ENCODE peak calls at places on chromosomes 7 and 10, in six cellular contexts. Q is fibroblast of lung, P is dorsolateral prefrontal cortex, O is body of pancreas, C is HepG2, Y is brain microvascular endothelial cell. J is an unnamed sample.
A peak's percentile ranks its signal among the peaks of the same experiment; 100 is the strongest.

GRCh38 chr10:121041906-121042305 is 190.7 kb downstream of the WDR11 start:
- DNase-seq in Y (no peak), Q (peak; percentile 0), P (no peak), O (no peak), C (no peak), J (no peak)

GRCh38 chr10:78756604-78757442 is 311.9 kb upstream of the ZMIZ1 start:
- DNase-seq in P (peak; percentile 71), C (peak; percentile 90), O (peak; percentile 52), Q (peak; percentile 97), Y (peak; percentile 92), J (peak; percentile 98)

GRCh38 chr10:27745380-27745718 is 270 bp downstream of the MKX start:
- DNase-seq in Q (no peak), P (no peak), Y (no peak), C (no peak), O (no peak), J (no peak)

GRCh38 chr10:71214641-71215160 is 2.3 kb downstream of the UNC5B start:
- DNase-seq in O (no peak), Q (no peak), P (no peak), Y (no peak), C (no peak), J (no peak)

GRCh38 chr7:14228341-14228740 is 238.9 kb upstream of the ETV1 start:
- DNase-seq in Y (peak; percentile 32), C (no peak), O (no peak), P (no peak), Q (no peak), J (no peak)

GRCh38 chr10:70456164-70456563 is 14.7 kb upstream of the NODAL start:
- DNase-seq in C (no peak), Y (no peak), O (no peak), Q (no peak), P (no peak), J (no peak)

GRCh38 chr7:118109607-118110006 is 74.4 kb upstream of the LSM8 start:
- DNase-seq in C (peak; percentile 11), Y (no peak), P (no peak), O (no peak), Q (no peak), J (peak; percentile 12)

GRCh38 chr7:117193564-117193963 is 129.3 kb downstream of the WNT2 start:
- DNase-seq in O (no peak), C (no peak), P (no peak), Q (peak; percentile 56), Y (peak; percentile 36), J (no peak)

GRCh38 chr10:110074986-110075664 is 67.3 kb downstream of the ADD3 start:
- DNase-seq in Q (peak; percentile 83), O (no peak), C (no peak), Y (peak; percentile 84), P (no peak), J (peak; percentile 45)

GRCh38 chr10:68938117-68938516 is 17.9 kb upstream of the DDX21 start:
- DNase-seq in Y (no peak), Q (peak; percentile 3), O (peak; percentile 63), C (no peak), P (no peak), J (no peak)

GRCh38 chr7:137081276-137081675 is 212.8 kb downstream of the CHRM2 start:
- DNase-seq in C (no peak), P (no peak), Y (no peak), Q (no peak), O (no peak), J (no peak)

GRCh38 chr10:47361293-47361692 is 13.1 kb downstream of the RBP3 start:
- DNase-seq in Y (peak; percentile 20), C (peak; percentile 10), O (peak; percentile 69), Q (peak; percentile 7), P (peak; percentile 10), J (peak; percentile 32)

GRCh38 chr7:44072364-44073231 is 7.2 kb upstream of the PGAM2 start:
- DNase-seq in Q (peak; percentile 82), Y (peak; percentile 87), C (peak; percentile 76), P (peak; percentile 62), O (peak; percentile 70), J (peak; percentile 91)

GRCh38 chr7:44075296-44076075 is 6.8 kb downstream of the POLM start:
- DNase-seq in P (no peak), Q (no peak), O (no peak), C (no peak), Y (no peak), J (no peak)

GRCh38 chr7:44071726-44072363 is 6.5 kb upstream of the PGAM2 start:
- DNase-seq in C (peak; percentile 87), Y (no peak), P (no peak), O (no peak), Q (no peak), J (no peak)

GRCh38 chr7:44074349-44074695 is 8.0 kb downstream of the POLM start:
- DNase-seq in O (no peak), P (no peak), C (no peak), Y (no peak), Q (no peak), J (no peak)

DNA sequence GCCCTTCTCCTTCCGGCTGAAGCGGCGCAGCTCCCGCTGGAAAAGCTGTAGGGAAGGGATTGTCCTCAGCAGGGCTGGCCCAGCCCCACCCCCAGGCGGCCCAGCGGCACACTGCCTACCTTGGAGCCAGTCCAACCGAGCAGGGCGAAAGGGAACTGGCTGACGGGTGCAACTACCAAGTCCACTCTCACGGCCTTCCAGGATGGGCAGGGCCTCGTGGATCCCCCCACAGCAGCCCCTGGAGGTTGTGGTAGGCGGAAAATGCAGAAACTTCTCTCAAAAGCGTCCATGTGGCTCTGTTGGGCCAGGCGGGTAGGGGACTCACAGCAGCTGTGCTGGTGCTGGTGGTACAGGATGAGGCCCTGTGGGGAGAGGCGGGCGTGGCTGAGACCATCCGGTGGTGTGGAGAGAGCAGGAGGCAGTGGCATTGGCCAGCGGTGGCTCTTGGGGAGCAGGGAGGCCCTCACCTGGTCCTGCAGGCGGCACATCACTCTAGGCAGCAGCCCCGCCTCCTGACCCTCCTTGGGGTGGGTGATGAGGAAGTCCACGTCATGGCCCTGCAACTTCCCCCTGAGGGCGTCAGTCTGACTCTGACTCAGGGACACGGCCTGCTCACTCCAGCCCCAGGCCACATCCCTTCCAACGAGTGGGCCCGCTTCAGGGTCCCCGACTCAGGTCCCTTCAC is 8.4 kb upstream of the PGAM2 start:
- DNase-seq in P (peak; percentile 73), C (no peak), Q (peak; percentile 77), Y (peak; percentile 55), O (peak; percentile 79), J (peak; percentile 93)
- H3K27ac ChIP-seq in P (peak overlapping the region; percentile 70), C (no peak overlapping the region), Q (peak overlapping the region; percentile 23), Y (peak overlapping the region; percentile 35), O (peak overlapping the region; percentile 22), J (peak overlapping the region; percentile 94)

GRCh38 chr7:128201067-128201689 is 39.9 kb upstream of the LEP start:
- DNase-seq in Q (no peak), C (no peak), P (no peak), Y (no peak), O (peak; percentile 35), J (no peak)

GRCh38 chr7:128197586-128197985 is 43.5 kb upstream of the LEP start:
- DNase-seq in P (no peak), Q (peak; percentile 25), O (no peak), C (no peak), Y (no peak), J (no peak)

GRCh38 chr7:128200376-128200775 is 40.7 kb upstream of the LEP start:
- DNase-seq in Q (no peak), P (no peak), C (no peak), Y (no peak), O (no peak), J (no peak)

GRCh38 chr7:128194533-128195282 is 46.4 kb upstream of the LEP start:
- DNase-seq in C (no peak), Q (no peak), O (no peak), P (no peak), Y (no peak), J (no peak)

GRCh38 chr7:128197989-128198580 is 43.0 kb upstream of the LEP start:
- DNase-seq in O (no peak), P (no peak), C (no peak), Y (no peak), Q (no peak), J (no peak)
- TF ChIP-seq CTCF in O (no peak), P (no peak), C (no peak), Y (no peak), Q (no peak), J (no peak)

GRCh38 chr10:29722777-29723176 is 88.0 kb upstream of the SVIL start:
- DNase-seq in O (no peak), C (no peak), Q (no peak), Y (no peak), P (no peak), J (no peak)

GRCh38 chr10:29720149-29720548 is 85.4 kb upstream of the SVIL start:
- DNase-seq in P (no peak), Q (no peak), Y (no peak), O (no peak), C (no peak), J (no peak)

GRCh38 chr10:29728541-29729049 is 93.8 kb upstream of the SVIL start:
- DNase-seq in O (no peak), C (no peak), Y (no peak), Q (no peak), P (no peak), J (no peak)

GRCh38 chr10:29723704-29724103 is 88.9 kb upstream of the SVIL start:
- DNase-seq in Y (no peak), P (no peak), Q (no peak), C (no peak), O (no peak), J (no peak)

GRCh38 chr10:29725133-29725720 is 90.5 kb upstream of the SVIL start:
- DNase-seq in C (no peak), P (no peak), O (no peak), Q (peak; percentile 52), Y (peak; percentile 28), J (no peak)
- H3K27ac ChIP-seq in C (no peak overlapping the region), P (no peak overlapping the region), O (no peak overlapping the region), Q (no peak overlapping the region), Y (no peak overlapping the region), J (no peak overlapping the region)

GRCh38 chr10:77253037-77253436 is 384.6 kb downstream of the KCNMA1 start:
- DNase-seq in Q (no peak), P (no peak), C (no peak), O (no peak), Y (no peak), J (no peak)

GRCh38 chr10:77249901-77250459 is 387.6 kb downstream of the KCNMA1 start:
- DNase-seq in O (peak; percentile 45), Y (no peak), Q (no peak), P (no peak), C (no peak), J (no peak)

GRCh38 chr10:77252380-77252779 is 385.2 kb downstream of the KCNMA1 start:
- DNase-seq in Y (no peak), C (no peak), O (no peak), P (no peak), Q (no peak), J (no peak)

GRCh38 chr10:77253665-77254064 is 383.9 kb downstream of the KCNMA1 start:
- DNase-seq in C (no peak), Y (no peak), Q (no peak), O (no peak), P (no peak), J (no peak)

DNA sequence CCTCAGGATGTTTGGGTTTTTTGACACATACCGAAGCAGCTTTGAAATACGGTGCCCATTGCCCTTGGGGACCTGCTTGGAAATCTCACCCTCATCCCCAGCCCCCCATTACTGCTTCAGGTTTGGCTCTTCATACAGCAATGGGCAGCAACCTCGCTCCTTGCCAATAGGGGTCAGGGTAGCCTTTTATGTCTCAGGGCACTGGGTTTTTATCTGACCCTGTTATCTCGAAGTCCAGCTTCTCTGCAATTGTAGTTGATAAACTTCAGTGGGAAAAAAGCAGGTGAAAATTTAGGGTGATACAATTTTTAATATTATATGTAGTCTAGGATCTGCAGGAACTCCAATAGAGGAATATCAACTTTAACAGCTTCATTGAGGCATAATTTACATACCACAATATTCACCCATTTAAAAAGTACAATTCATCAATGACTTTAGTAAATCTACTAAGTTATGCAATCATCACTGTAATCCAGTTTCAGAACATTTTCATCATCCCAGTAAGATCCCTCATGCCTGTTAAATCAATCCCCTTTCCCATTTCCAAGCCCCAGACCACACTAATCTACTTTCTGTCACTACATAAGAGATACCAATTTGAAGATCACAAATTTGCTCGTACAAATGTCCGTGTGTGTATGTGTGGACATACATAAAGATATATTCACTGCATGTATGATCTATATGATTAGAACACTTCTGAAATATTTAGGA is 386.2 kb downstream of the KCNMA1 start:
- DNase-seq in O (peak; percentile 67), Y (peak; percentile 47), P (no peak), C (peak; percentile 8), Q (peak; percentile 33), J (peak; percentile 60)
- TF ChIP-seq CTCF in O (peak; percentile 45), Y (peak; percentile 92), P (no peak), C (peak; percentile 62), Q (peak; percentile 53), J (peak; percentile 46)

J was measured in RWPE1.